ENCODE peak calls at places on chromosomes 11 and 22, in four cellular contexts. C is stomach, O is sigmoid colon, M is breast epithelium. G is an unnamed sample.

GRCh38 chr11:73198677-73199076 is 19.4 kb upstream of the P2RY2 start:
- DNase-seq in O (peak), C (no peak), M (no peak), G (no peak)

GRCh38 chr11:32090774-32091370 is at the start of gene RCN1:
- DNase-seq in C (peak), M (peak), O (peak), G (no peak)

GRCh38 chr11:73001615-73002014 is 140.5 kb downstream of the FCHSD2 start:
- DNase-seq in M (no peak), C (no peak), O (no peak), G (no peak)

GRCh38 chr22:29311468-29312217 is 3.9 kb downstream of the RASL10A start:
- DNase-seq in O (no peak), M (no peak), C (no peak), G (no peak)

GRCh38 chr11:85756401-85757200 is 54.3 kb downstream of the SYTL2 start:
- DNase-seq in O (no peak), C (peak), M (no peak), G (no peak)

GRCh38 chr22:46742576-46743221 is 4.6 kb upstream of the CERK start:
- DNase-seq in C (no peak), M (no peak), O (no peak), G (no peak)

GRCh38 chr11:134466035-134466908 is 54.2 kb upstream of the B3GAT1 start:
- DNase-seq in M (no peak), O (peak), C (peak), G (no peak)

GRCh38 chr11:22449441-22449840 is 111.3 kb downstream of the SLC17A6 start:
- DNase-seq in M (no peak), C (no peak), O (no peak), G (no peak)

GRCh38 chr11:60870276-60870675 is 2.9 kb downstream of the ZP1 start:
- DNase-seq in C (no peak), M (no peak), O (peak), G (no peak)

GRCh38 chr11:134515081-134515960 is 103.3 kb upstream of the B3GAT1 start:
- DNase-seq in M (no peak), C (peak), O (peak), G (no peak)

GRCh38 chr22:41826430-41827383 is 6.2 kb upstream of the SREBF2 start:
- DNase-seq in O (no peak), M (no peak), C (no peak), G (no peak)

GRCh38 chr11:2881974-2882362 is 3.6 kb downstream of the CDKN1C start:
- DNase-seq in C (no peak), O (no peak), M (no peak), G (no peak)

GRCh38 chr22:25930710-25931353 is 188.8 kb downstream of the MYO18B start:
- DNase-seq in M (no peak), C (no peak), O (no peak), G (no peak)

DNA sequence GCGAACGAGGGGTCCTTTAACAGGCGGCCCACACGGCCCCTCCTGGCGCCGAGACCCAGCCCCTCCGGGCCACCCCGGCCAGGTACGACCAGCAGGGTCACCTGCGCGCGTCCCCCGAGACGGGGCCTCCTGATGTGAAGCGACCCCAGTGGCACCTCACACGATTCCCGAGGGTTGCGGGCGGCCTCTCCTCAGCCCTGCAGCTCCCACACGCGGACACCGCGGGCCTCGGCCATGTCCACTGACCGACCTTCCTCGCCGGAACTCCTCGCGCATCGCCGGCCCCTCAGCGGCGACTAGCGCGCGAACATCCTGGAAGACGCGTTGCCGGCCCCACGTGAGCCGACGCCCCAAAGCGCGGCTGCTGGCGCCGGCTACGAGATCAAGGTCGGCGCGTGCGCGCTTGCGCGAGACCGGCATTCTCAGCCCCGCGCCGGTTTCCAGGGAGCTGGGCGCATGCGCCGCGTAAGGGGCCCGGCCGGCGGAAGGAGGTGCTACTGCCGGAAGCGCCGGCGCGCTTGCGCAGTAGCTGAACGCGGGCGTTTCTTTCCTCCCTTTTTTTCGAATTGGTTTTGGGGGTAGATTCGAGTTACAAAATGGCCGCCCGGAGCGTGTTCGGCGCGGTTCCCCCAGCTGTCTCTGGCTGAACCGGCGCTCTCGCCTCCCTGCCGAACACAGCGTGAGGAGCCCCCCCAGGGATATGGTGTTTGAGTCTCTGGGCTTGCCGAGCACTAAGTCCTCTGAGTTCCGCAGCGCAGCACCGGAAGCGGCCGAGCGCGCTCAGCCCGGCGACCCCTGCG is at the start of gene NUP50:
- DNase-seq in M (peak), O (peak), C (peak), G (peak)
- TF ChIP-seq POLR2A in M (no peak), O (peak), C (no peak), G (peak)

DNA sequence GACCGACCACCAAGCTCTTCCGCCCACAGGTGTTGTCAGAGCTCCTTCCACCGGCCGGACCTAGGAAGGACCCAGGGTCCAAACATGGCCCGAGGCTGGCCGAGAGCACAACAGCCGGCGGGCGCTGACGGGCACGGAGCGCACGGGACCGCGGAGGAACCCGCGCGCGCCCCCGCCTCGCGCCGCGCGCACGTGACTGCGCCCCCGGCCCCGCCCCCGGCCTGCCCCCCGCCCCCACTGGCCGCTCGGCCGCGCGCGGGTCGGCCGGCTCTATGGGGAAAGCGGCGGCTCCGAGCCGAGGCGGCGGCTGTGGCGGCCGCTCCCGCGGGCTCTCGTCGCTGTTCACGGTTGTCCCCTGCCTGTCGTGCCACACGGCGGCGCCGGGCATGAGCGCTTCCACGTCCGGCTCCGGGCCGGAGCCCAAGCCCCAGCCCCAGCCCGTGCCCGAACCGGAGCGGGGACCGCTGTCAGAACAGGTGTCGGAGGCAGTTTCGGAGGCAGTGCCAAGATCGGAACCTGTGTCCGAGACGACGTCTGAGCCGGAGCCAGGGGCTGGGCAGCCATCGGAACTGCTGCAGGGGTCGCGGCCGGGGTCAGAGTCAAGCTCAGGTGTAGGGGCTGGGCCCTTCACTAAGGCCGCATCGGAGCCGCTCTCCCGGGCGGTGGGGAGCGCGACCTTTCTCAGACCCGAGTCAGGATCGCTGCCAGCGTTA is at the start of gene OSBP2:
- DNase-seq in C (peak), O (peak), M (no peak), G (no peak)
- TF ChIP-seq POLR2A in C (no peak), O (no peak), M (no peak), G (peak)

DNA sequence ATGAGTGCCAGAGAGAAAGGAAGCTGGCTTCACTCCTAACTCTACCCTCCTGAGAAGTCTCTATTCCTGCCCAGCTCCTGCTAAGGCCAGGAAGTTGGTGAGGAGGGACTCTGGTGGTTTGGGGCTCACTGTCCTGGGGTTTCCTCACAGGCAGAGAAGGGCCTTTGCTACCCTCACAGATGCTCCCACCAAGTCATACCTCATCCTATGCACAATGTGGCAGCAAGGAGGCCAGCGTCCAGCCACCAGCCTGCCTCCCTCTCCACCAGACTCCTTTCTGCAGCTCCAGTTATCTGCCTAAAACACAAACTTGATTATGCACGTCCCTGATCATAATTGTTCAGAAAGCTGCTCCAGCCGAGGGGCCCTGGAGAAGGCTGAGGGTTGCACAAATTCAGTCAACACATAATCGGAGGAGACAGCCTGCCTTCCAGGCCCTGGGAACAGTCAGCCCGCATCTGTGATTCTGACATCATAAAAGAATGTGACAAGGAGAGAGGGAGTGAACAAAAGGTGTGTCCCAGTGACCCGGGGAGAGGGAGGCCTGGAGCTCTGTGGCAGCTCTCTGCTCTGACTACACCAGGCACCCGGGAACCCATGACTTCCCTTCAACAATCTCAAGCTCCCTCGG is 28.8 kb downstream of the DKK3 start:
- DNase-seq in O (peak), C (peak), M (no peak), G (no peak)
- TF ChIP-seq POLR2A in O (no peak), C (no peak), M (no peak), G (no peak)

GRCh38 chr22:23424031-23424430 is 156.1 kb downstream of the IGLL1 start:
- DNase-seq in C (no peak), O (no peak), M (no peak), G (no peak)
- TF ChIP-seq POLR2A in C (no peak), O (no peak), M (no peak), G (no peak)

GRCh38 chr22:37848587-37849088 is 581 bp upstream of the EIF3L start:
- DNase-seq in C (no peak), M (no peak), O (no peak), G (no peak)
- TF ChIP-seq POLR2A in C (no peak), M (no peak), O (no peak), G (no peak)

DNA sequence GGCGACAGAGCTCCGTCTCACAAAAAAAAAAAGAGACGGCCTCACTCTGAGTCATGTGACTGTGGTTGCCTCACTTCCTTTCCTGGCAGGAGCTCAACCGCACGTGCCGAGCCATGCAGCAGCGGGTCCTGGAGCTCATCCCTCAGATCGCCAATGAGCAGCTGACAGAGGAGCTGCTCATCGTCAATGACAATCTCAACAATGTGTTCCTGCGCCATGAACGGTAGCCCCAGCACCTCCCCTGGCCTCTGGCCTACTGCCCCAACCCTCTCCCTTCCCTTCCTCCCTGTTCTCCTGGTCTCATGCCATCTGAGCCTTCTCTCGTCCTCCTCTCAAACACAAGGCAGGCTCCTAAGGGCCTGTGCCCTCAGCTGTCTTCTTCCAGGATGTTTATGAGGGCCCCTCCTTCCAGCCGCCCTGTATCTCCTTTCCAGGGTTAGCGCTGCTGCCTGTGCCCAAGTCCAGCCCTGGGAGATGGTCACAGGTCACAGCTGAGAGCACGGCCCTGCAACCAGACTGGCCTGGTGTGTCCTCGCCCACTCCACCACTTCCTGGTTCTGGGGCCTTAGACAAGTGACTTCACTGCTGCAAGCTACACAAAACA is 30.7 kb downstream of the TOM1 start:
- DNase-seq in M (no peak), C (peak), O (peak), G (no peak)
- TF ChIP-seq POLR2A in M (no peak), C (no peak), O (no peak), G (no peak)

DNA sequence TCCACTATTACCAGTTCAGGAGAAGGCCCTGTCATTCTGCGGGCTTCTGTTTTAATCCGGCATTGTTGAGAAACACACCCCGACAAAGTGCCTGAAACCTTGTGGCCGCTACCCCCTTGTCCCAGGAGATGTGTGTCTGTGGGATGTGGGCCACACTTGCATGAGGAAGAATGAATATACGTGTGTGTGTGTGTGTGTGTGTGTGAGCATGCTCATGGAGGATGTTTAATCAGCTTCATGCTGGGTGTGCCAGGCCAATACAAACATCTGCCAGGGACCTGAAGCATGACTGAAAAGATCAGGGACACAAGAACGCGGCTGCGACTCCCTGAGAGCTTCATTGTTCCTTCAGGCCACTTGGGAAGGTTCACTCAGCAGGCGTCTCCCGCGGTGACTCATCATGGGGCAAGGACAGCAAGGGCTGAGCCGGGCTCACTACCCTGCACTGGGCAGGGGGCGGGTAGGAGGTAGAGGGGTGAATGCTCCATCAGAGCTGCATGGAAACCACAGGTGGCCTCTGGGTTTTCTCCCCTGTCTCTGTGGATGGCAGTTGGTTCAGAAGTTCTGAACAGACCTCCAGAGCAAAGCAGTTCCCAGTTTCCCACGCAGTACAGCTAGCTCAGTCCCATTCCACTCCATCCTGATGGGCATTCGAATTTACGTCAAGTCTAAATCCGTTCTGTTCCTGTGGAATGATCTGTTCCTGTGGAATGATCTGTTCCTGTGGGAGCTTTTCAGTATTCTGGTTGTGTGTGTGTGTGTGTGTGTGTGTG is 7.0 kb upstream of the MALAT1 start:
- DNase-seq in M (peak), C (peak), O (peak), G (no peak)
- TF ChIP-seq POLR2A in M (no peak), C (no peak), O (no peak), G (peak)

GRCh38 chr11:13487661-13488030 is 8.2 kb downstream of the PTH start:
- DNase-seq in O (no peak), C (no peak), M (no peak), G (no peak)

DNA sequence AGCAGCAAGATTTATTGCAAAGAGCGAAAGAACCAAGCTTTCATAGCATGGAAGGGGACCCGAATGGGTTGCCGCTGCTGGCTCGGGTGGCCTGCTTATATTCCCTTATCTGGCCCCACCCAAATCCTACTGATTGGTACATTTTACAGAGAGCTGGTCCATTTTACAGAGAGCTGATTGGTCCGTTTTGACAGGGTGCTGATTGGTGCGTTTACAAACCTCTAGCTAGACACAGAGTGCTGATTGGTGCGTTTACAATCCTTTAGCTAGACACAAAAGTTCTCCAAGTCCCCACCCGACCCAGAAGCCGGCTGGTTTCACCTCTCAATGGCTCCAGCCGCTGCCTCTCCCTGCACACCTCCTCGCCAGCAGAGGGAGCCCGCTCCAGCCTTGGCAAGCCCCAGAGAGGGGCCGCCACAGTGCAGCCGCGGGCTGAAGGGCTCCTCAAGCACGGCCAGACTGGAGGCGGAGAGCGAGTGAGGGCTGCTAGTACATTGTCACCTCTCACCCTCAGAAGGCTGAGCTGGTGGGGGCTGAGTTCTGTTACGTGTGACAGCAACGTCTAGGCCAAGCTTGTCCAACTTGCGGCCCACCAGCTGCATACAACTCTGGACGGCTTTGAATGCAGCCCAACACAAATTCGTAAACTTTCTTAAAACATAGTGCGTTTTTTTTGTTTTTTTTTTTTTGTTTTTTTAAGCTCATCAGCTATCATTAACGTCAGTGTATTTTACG is 8.7 kb downstream of the PTH start:
- DNase-seq in O (no peak), C (peak), M (no peak), G (no peak)
- TF ChIP-seq POLR2A in O (no peak), C (no peak), M (no peak), G (no peak)

GRCh38 chr11:65592840-65593517 is 2.6 kb downstream of the KCNK7 start:
- DNase-seq in O (no peak), C (no peak), M (no peak), G (no peak)
- TF ChIP-seq POLR2A in O (no peak), C (no peak), M (no peak), G (no peak)